ENCODE peak calls at places on chromosomes 6 and 20, in seven cellular contexts. One of them, this sample, is unnamed. For H3K9me3, the result is how much of the 10 kb centered on the place peaks cover.

GRCh38 chr6:40627316-40627715 is 40.2 kb upstream of the LRFN2 start:
- DNase-seq in tibial nerve: no peak
- DNase-seq in right lobe of liver: no peak
- DNase-seq in lower lobe of right lung: no peak
- DNase-seq in naive thymus-derived CD4-positive, alpha-beta T cell: no peak
- DNase-seq in pancreas: no peak
- DNase-seq in psoas muscle: no peak
- DNase-seq in this sample: no peak

GRCh38 chr6:77463308-77463880 is at the start of gene HTR1B:
- DNase-seq in tibial nerve: no peak
- DNase-seq in right lobe of liver: no peak
- DNase-seq in lower lobe of right lung: peak
- DNase-seq in naive thymus-derived CD4-positive, alpha-beta T cell: no peak
- DNase-seq in pancreas: peak
- DNase-seq in psoas muscle: no peak
- DNase-seq in this sample: peak

GRCh38 chr6:29968130-29968529 is 25.8 kb downstream of the HLA-A start:
- DNase-seq in tibial nerve: no peak
- DNase-seq in right lobe of liver: no peak
- DNase-seq in lower lobe of right lung: no peak
- DNase-seq in naive thymus-derived CD4-positive, alpha-beta T cell: no peak
- DNase-seq in pancreas: no peak
- DNase-seq in psoas muscle: no peak
- DNase-seq in this sample: no peak

GRCh38 chr6:117075218-117075617 is 190.1 kb upstream of the VGLL2 start:
- DNase-seq in tibial nerve: no peak
- DNase-seq in right lobe of liver: no peak
- DNase-seq in lower lobe of right lung: no peak
- DNase-seq in naive thymus-derived CD4-positive, alpha-beta T cell: no peak
- DNase-seq in pancreas: no peak
- DNase-seq in psoas muscle: no peak
- DNase-seq in this sample: no peak

GRCh38 chr20:18916886-18917785 is 103.6 kb downstream of the SCP2D1 start:
- DNase-seq in tibial nerve: no peak
- DNase-seq in right lobe of liver: no peak
- DNase-seq in lower lobe of right lung: no peak
- DNase-seq in naive thymus-derived CD4-positive, alpha-beta T cell: no peak
- DNase-seq in pancreas: no peak
- DNase-seq in psoas muscle: no peak
- DNase-seq in this sample: no peak

GRCh38 chr6:113936093-113936934 is 34.6 kb downstream of the HDAC2 start:
- DNase-seq in tibial nerve: no peak
- DNase-seq in right lobe of liver: no peak
- DNase-seq in lower lobe of right lung: no peak
- DNase-seq in naive thymus-derived CD4-positive, alpha-beta T cell: peak
- DNase-seq in pancreas: no peak
- DNase-seq in psoas muscle: no peak
- DNase-seq in this sample: no peak

GRCh38 chr20:4730782-4731181 is 9.1 kb downstream of the PRND start:
- DNase-seq in tibial nerve: no peak
- DNase-seq in right lobe of liver: no peak
- DNase-seq in lower lobe of right lung: no peak
- DNase-seq in naive thymus-derived CD4-positive, alpha-beta T cell: no peak
- DNase-seq in pancreas: no peak
- DNase-seq in psoas muscle: no peak
- DNase-seq in this sample: no peak

GRCh38 chr6:72855471-72855870 is 233.6 kb downstream of the KCNQ5 start:
- DNase-seq in tibial nerve: no peak
- DNase-seq in right lobe of liver: no peak
- DNase-seq in lower lobe of right lung: no peak
- DNase-seq in naive thymus-derived CD4-positive, alpha-beta T cell: no peak
- DNase-seq in pancreas: no peak
- DNase-seq in psoas muscle: no peak
- DNase-seq in this sample: no peak

GRCh38 chr20:61699184-61700066 is 366.3 kb downstream of the TAF4 start:
- DNase-seq in tibial nerve: no peak
- DNase-seq in right lobe of liver: no peak
- DNase-seq in lower lobe of right lung: no peak
- DNase-seq in naive thymus-derived CD4-positive, alpha-beta T cell: no peak
- DNase-seq in pancreas: peak
- DNase-seq in psoas muscle: no peak
- DNase-seq in this sample: no peak

GRCh38 chr20:35632539-35633115 is 17.0 kb downstream of the SPAG4 start:
- DNase-seq in tibial nerve: no peak
- DNase-seq in right lobe of liver: no peak
- DNase-seq in lower lobe of right lung: no peak
- DNase-seq in naive thymus-derived CD4-positive, alpha-beta T cell: no peak
- DNase-seq in pancreas: no peak
- DNase-seq in psoas muscle: no peak
- DNase-seq in this sample: no peak

GRCh38 chr6:139124887-139125672 is 9.8 kb upstream of the HECA start:
- DNase-seq in tibial nerve: peak
- DNase-seq in right lobe of liver: peak
- DNase-seq in lower lobe of right lung: peak
- DNase-seq in naive thymus-derived CD4-positive, alpha-beta T cell: peak
- DNase-seq in pancreas: no peak
- DNase-seq in psoas muscle: peak
- DNase-seq in this sample: peak

GRCh38 chr6:34601706-34602105 is 45.6 kb upstream of the SPDEF start:
- DNase-seq in tibial nerve: no peak
- DNase-seq in right lobe of liver: no peak
- DNase-seq in lower lobe of right lung: no peak
- DNase-seq in naive thymus-derived CD4-positive, alpha-beta T cell: no peak
- DNase-seq in pancreas: no peak
- DNase-seq in psoas muscle: no peak
- DNase-seq in this sample: no peak

GRCh38 chr20:34544109-34544793 is 14.3 kb upstream of the MAP1LC3A start:
- DNase-seq in tibial nerve: no peak
- DNase-seq in right lobe of liver: no peak
- DNase-seq in lower lobe of right lung: peak
- DNase-seq in naive thymus-derived CD4-positive, alpha-beta T cell: no peak
- DNase-seq in pancreas: no peak
- DNase-seq in psoas muscle: no peak
- DNase-seq in this sample: no peak

GRCh38 chr20:59737073-59737691 is 132.8 kb downstream of the PHACTR3 start:
- DNase-seq in tibial nerve: no peak
- DNase-seq in right lobe of liver: no peak
- DNase-seq in lower lobe of right lung: no peak
- DNase-seq in naive thymus-derived CD4-positive, alpha-beta T cell: no peak
- DNase-seq in pancreas: no peak
- DNase-seq in psoas muscle: no peak
- DNase-seq in this sample: no peak

GRCh38 chr20:59735917-59736316 is 131.6 kb downstream of the PHACTR3 start:
- DNase-seq in tibial nerve: no peak
- DNase-seq in right lobe of liver: no peak
- DNase-seq in lower lobe of right lung: no peak
- DNase-seq in naive thymus-derived CD4-positive, alpha-beta T cell: no peak
- DNase-seq in pancreas: no peak
- DNase-seq in psoas muscle: no peak
- DNase-seq in this sample: no peak

GRCh38 chr20:59735486-59735885 is 131.1 kb downstream of the PHACTR3 start:
- DNase-seq in tibial nerve: no peak
- DNase-seq in right lobe of liver: no peak
- DNase-seq in lower lobe of right lung: no peak
- DNase-seq in naive thymus-derived CD4-positive, alpha-beta T cell: no peak
- DNase-seq in pancreas: no peak
- DNase-seq in psoas muscle: no peak
- DNase-seq in this sample: no peak

GRCh38 chr20:59737816-59738215 is 133.5 kb downstream of the PHACTR3 start:
- DNase-seq in tibial nerve: no peak
- DNase-seq in right lobe of liver: no peak
- DNase-seq in lower lobe of right lung: no peak
- DNase-seq in naive thymus-derived CD4-positive, alpha-beta T cell: no peak
- DNase-seq in pancreas: no peak
- DNase-seq in psoas muscle: no peak
- DNase-seq in this sample: no peak

DNA sequence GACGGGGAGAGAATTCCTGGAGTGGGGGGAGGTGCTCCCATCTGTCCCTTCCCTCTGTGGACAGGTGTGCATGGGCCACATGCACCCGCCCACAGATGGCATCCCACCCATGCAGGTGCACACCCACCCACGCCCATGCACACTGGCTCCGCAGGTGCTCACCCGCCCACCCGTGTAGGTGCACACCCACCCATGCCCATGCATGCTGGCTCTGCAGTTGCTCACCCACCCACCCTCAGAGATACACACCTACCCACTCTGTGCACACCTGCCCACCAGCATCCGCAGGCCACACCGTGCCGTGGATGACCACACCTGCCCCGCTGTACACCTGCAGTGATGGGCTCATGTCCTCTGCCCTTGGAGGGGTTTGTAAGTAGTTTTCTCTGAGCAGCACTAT is 132.0 kb downstream of the PHACTR3 start:
- DNase-seq in tibial nerve: no peak
- DNase-seq in right lobe of liver: no peak
- DNase-seq in lower lobe of right lung: no peak
- DNase-seq in naive thymus-derived CD4-positive, alpha-beta T cell: no peak
- DNase-seq in pancreas: no peak
- DNase-seq in psoas muscle: no peak
- DNase-seq in this sample: no peak
- H3K9me3 ChIP-seq in tibial nerve: under half
- H3K9me3 ChIP-seq in right lobe of liver: under half
- H3K9me3 ChIP-seq in lower lobe of right lung: under half
- H3K9me3 ChIP-seq in naive thymus-derived CD4-positive, alpha-beta T cell: under half
- H3K9me3 ChIP-seq in pancreas: under half
- H3K9me3 ChIP-seq in psoas muscle: under half
- H3K9me3 ChIP-seq in this sample: under half

DNA sequence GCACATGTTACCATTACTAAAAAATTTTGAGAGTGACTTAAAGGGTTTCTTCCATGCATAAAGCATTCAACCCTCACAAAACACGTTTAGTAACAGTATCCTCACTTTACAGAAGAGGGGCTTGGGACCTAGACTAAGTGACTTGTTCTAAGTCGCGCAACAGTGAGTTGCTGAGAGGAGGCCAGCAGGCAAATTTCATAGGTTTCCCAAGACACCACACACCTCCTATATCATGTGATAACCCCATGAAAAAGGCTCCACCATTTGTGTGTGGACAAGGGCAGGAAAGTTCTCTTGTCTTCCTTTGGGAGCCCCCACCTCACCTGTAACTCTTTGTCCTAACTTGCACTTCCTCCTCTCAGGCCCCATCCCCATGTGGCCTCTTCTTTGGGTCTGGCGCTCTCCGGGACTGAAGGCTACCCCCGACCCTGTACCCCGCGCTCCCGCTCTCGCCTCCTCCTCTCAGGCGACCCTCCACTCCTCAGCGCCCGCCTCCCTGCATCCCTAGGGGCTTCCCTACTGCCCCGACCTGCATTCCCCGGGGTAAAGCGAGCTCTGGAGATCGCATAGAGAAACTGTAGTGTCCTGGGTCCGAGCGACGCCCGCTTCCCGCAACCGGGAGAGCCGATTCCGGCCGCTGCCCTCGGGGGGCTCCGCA is 397 bp downstream of the PSMB8 start:
- DNase-seq in tibial nerve: no peak
- DNase-seq in right lobe of liver: no peak
- DNase-seq in lower lobe of right lung: no peak
- DNase-seq in naive thymus-derived CD4-positive, alpha-beta T cell: no peak
- DNase-seq in pancreas: peak
- DNase-seq in psoas muscle: peak
- DNase-seq in this sample: no peak
- H3K27ac ChIP-seq in tibial nerve: peak
- H3K27ac ChIP-seq in right lobe of liver: peak
- H3K27ac ChIP-seq in lower lobe of right lung: peak
- H3K27ac ChIP-seq in naive thymus-derived CD4-positive, alpha-beta T cell: peak
- H3K27ac ChIP-seq in pancreas: peak
- H3K27ac ChIP-seq in psoas muscle: peak
- H3K27ac ChIP-seq in this sample: peak

GRCh38 chr6:167747152-167747427 is 79.6 kb upstream of the AFDN start:
- DNase-seq in tibial nerve: no peak
- DNase-seq in right lobe of liver: no peak
- DNase-seq in lower lobe of right lung: no peak
- DNase-seq in naive thymus-derived CD4-positive, alpha-beta T cell: no peak
- DNase-seq in pancreas: no peak
- DNase-seq in psoas muscle: no peak
- DNase-seq in this sample: no peak

GRCh38 chr6:167748046-167748445 is 78.7 kb upstream of the AFDN start:
- DNase-seq in tibial nerve: no peak
- DNase-seq in right lobe of liver: no peak
- DNase-seq in lower lobe of right lung: no peak
- DNase-seq in naive thymus-derived CD4-positive, alpha-beta T cell: no peak
- DNase-seq in pancreas: no peak
- DNase-seq in psoas muscle: no peak
- DNase-seq in this sample: peak

GRCh38 chr6:167746377-167747151 is 80.1 kb upstream of the AFDN start:
- DNase-seq in tibial nerve: no peak
- DNase-seq in right lobe of liver: no peak
- DNase-seq in lower lobe of right lung: no peak
- DNase-seq in naive thymus-derived CD4-positive, alpha-beta T cell: no peak
- DNase-seq in pancreas: no peak
- DNase-seq in psoas muscle: no peak
- DNase-seq in this sample: no peak

GRCh38 chr6:167748458-167749379 is 78.0 kb upstream of the AFDN start:
- DNase-seq in tibial nerve: no peak
- DNase-seq in right lobe of liver: no peak
- DNase-seq in lower lobe of right lung: no peak
- DNase-seq in naive thymus-derived CD4-positive, alpha-beta T cell: no peak
- DNase-seq in pancreas: no peak
- DNase-seq in psoas muscle: no peak
- DNase-seq in this sample: no peak

DNA sequence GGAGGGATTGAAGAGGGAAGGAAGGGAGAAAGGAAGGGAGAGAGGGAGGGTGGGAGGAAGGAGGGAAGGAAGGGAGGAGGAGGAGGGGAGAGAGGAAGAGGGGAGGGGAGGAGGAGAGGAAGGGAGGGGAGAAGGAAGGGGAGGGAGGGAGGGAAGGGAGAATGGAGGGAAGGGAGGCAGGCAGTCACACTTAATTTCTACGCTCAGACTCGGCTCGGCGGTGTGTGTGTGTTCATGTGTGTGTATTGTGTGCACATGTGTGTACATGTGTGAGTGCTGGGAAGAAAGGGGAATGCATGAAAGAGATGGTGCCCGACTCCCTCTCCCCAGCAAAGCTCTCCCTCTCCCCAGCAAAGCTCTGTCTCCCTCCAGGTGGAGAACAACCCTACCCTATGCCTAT is 79.1 kb upstream of the AFDN start:
- DNase-seq in tibial nerve: no peak
- DNase-seq in right lobe of liver: no peak
- DNase-seq in lower lobe of right lung: no peak
- DNase-seq in naive thymus-derived CD4-positive, alpha-beta T cell: no peak
- DNase-seq in pancreas: no peak
- DNase-seq in psoas muscle: no peak
- DNase-seq in this sample: no peak
- H3K9me3 ChIP-seq in tibial nerve: under half
- H3K9me3 ChIP-seq in right lobe of liver: under half
- H3K9me3 ChIP-seq in lower lobe of right lung: under half
- H3K9me3 ChIP-seq in naive thymus-derived CD4-positive, alpha-beta T cell: under half
- H3K9me3 ChIP-seq in pancreas: under half
- H3K9me3 ChIP-seq in psoas muscle: under half
- H3K9me3 ChIP-seq in this sample: under half

GRCh38 chr6:161302949-161303348 is 29.1 kb upstream of the AGPAT4 start:
- DNase-seq in tibial nerve: no peak
- DNase-seq in right lobe of liver: no peak
- DNase-seq in lower lobe of right lung: no peak
- DNase-seq in naive thymus-derived CD4-positive, alpha-beta T cell: no peak
- DNase-seq in pancreas: no peak
- DNase-seq in psoas muscle: no peak
- DNase-seq in this sample: no peak
- H3K27ac ChIP-seq in tibial nerve: no peak
- H3K27ac ChIP-seq in right lobe of liver: no peak
- H3K27ac ChIP-seq in lower lobe of right lung: no peak
- H3K27ac ChIP-seq in naive thymus-derived CD4-positive, alpha-beta T cell: no peak
- H3K27ac ChIP-seq in pancreas: no peak
- H3K27ac ChIP-seq in psoas muscle: no peak
- H3K27ac ChIP-seq in this sample: no peak

This sample was measured in adrenal gland.